ENCODE peak calls at places on chromosomes 12 and 14, in nine cellular contexts. R is bronchial epithelial cell, Q is fibroblast of pulmonary artery, A is GM12865, V is fibroblast of mammary gland, L is nephron progenitor cell, T is AG04450, O is vagina, H is IMR-90. K is an unnamed sample.

GRCh38 chr14:76056128-76056527 is 70.6 kb downstream of the IFT43 start:
- DNase-seq in R (no peak), Q (peak; percentile 11), A (no peak), V (peak; percentile 21), L (no peak), T (no peak), O (no peak), H (peak; percentile 4), K (no peak)

GRCh38 chr12:48826209-48826855 is 8.0 kb downstream of the CACNB3 start:
- DNase-seq in R (peak; percentile 84), Q (no peak), A (no peak), V (no peak), L (no peak), T (no peak), O (no peak), H (no peak), K (no peak)

GRCh38 chr14:77024171-77024627 is 4.3 kb downstream of the IRF2BPL start:
- DNase-seq in R (no peak), Q (peak; percentile 59), A (peak; percentile 72), V (no peak), L (peak; percentile 57), T (no peak), O (no peak), H (peak; percentile 43), K (peak; percentile 62)

GRCh38 chr12:74900232-74900631 is 309.4 kb downstream of the KCNC2 start:
- DNase-seq in R (no peak), Q (no peak), A (no peak), V (no peak), L (no peak), T (no peak), O (no peak), H (no peak), K (no peak)

GRCh38 chr12:1629338-1630080 is 478 bp downstream of the WNT5B start:
- DNase-seq in R (no peak), Q (no peak), A (no peak), V (peak; percentile 15), L (peak; percentile 73), T (no peak), O (no peak), H (no peak), K (peak; percentile 57)

GRCh38 chr12:45439039-45439438 is 223.1 kb downstream of the ANO6 start:
- DNase-seq in R (peak; percentile 23), Q (no peak), A (no peak), V (peak; percentile 43), L (no peak), T (no peak), O (no peak), H (peak; percentile 28), K (no peak)

GRCh38 chr12:57844725-57845477 is 1.6 kb downstream of the CTDSP2 start:
- DNase-seq in R (no peak), Q (peak; percentile 90), A (peak; percentile 56), V (peak; percentile 94), L (peak; percentile 62), T (peak; percentile 57), O (peak; percentile 97), H (peak; percentile 86), K (peak; percentile 64)

GRCh38 chr12:94510128-94510527 is 50.5 kb upstream of the CEP83 start:
- DNase-seq in R (no peak), Q (no peak), A (no peak), V (no peak), L (no peak), T (no peak), O (no peak), H (no peak), K (no peak)

GRCh38 chr14:60964901-60965300 is 16.0 kb downstream of the TRMT5 start:
- DNase-seq in R (no peak), Q (no peak), A (no peak), V (peak; percentile 41), L (no peak), T (no peak), O (no peak), H (peak; percentile 76), K (no peak)

GRCh38 chr12:80936642-80937390 is 918 bp downstream of the LIN7A start:
- DNase-seq in R (no peak), Q (peak; percentile 38), A (peak; percentile 27), V (peak; percentile 35), L (peak; percentile 65), T (no peak), O (no peak), H (peak; percentile 42), K (peak; percentile 65)

GRCh38 chr14:104634031-104634760 is 29.6 kb upstream of the TMEM179 start:
- DNase-seq in R (no peak), Q (no peak), A (no peak), V (no peak), L (no peak), T (no peak), O (no peak), H (no peak), K (no peak)

GRCh38 chr14:51008416-51008815 is 64.1 kb upstream of the PYGL start:
- DNase-seq in R (no peak), Q (no peak), A (no peak), V (no peak), L (no peak), T (no peak), O (no peak), H (no peak), K (no peak)

GRCh38 chr12:92330654-92331053 is 185.0 kb upstream of the BTG1 start:
- DNase-seq in R (peak; percentile 2), Q (no peak), A (no peak), V (no peak), L (no peak), T (no peak), O (no peak), H (no peak), K (no peak)

GRCh38 chr12:52217223-52217622 is 15.8 kb upstream of the KRT7 start:
- DNase-seq in R (peak; percentile 87), Q (no peak), A (no peak), V (no peak), L (no peak), T (no peak), O (no peak), H (no peak), K (peak; percentile 61)

GRCh38 chr14:60349663-60350365 is 100.8 kb downstream of the PPM1A start:
- DNase-seq in R (peak; percentile 48), Q (peak; percentile 65), A (peak; percentile 68), V (peak; percentile 65), L (peak; percentile 18), T (peak; percentile 33), O (no peak), H (peak; percentile 56), K (peak; percentile 33)

GRCh38 chr12:6123258-6123657 is 1.2 kb downstream of the VWF start:
- DNase-seq in R (no peak), Q (no peak), A (no peak), V (no peak), L (no peak), T (no peak), O (no peak), H (no peak), K (no peak)

GRCh38 chr12:12216349-12217017 is 50.4 kb downstream of the LRP6 start:
- DNase-seq in R (no peak), Q (no peak), A (peak; percentile 8), V (no peak), L (no peak), T (no peak), O (no peak), H (peak; percentile 13), K (no peak)

DNA sequence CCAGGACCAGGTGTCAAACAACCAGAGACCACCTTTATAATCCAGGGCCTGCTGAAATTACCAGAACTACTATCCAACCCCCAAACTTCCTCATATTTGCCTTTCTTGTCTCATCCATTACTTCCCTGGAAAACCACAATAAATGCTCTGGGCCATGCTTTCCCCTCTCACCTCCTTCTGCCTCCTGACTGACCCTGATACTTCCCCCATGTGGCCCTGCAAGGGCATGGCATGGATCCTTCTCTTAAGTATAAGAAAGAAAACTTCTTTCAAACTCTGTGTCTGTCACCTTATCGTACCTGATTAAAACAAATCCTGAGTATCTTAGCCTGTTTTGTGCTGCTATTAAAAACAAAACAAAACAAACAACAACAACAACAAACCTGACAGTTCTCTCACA is 44.7 kb upstream of the CRACR2A start:
- DNase-seq in R (no peak), Q (no peak), A (no peak), V (peak; percentile 6), L (no peak), T (no peak), O (no peak), H (no peak), K (no peak)
- TF ChIP-seq CTCF in R (no peak), Q (no peak), A (no peak), V (peak; percentile 26), L (no peak), T (no peak), O (no peak), H (no peak), K (peak; percentile 15)

DNA sequence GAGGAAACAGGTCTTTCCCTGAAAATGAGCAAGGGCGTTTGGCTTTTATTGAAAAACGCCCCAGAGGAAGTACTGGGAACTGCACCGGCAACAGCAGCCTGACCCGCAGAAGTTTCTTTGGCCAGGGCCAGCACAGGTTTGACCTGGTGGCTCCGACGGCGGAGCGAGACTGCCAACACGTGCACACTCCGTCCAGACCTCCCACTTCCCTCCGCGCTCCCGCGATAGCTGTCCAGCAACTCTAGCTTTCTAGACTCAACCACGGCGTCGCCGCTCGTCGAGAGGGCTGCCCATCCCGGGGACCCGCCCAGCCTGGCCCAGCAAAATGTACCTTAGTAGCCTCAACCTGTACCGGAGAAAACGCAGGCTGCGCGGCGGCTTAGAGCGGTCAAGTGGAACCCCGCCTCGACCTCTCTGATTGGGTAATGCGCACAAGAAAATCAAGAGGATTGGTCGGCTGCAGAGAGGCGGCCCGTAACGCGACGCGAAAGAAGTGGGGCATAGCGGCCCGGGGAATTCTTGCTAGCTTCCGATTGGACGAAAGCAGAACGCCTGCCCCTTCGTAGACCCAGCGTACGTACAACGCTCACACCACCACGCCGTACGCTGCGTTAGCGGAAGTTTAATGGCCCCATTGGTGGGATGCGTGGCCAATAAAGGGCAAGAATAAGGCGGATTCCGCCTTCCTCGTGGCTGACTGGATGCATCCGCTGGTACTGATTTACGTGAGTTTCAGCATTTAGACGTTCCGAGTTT is at the start of gene WDR89:
- DNase-seq in R (peak; percentile 98), Q (peak; percentile 100), A (peak; percentile 100), V (peak; percentile 99), L (peak; percentile 89), T (peak; percentile 99), O (peak; percentile 100), H (peak; percentile 100), K (peak; percentile 97)
- TF ChIP-seq CTCF in R (peak; percentile 81), Q (peak; percentile 70), A (peak; percentile 69), V (peak; percentile 72), L (peak; percentile 89), T (peak; percentile 75), O (no peak), H (peak; percentile 66), K (peak; percentile 83)

GRCh38 chr12:76201758-76202157 is 117.3 kb upstream of the NAP1L1 start:
- DNase-seq in R (no peak), Q (no peak), A (no peak), V (peak; percentile 31), L (no peak), T (no peak), O (no peak), H (peak; percentile 12), K (no peak)
- TF ChIP-seq CTCF in R (no peak), Q (no peak), A (no peak), V (no peak), L (no peak), T (no peak), O (no peak), H (no peak), K (no peak)

DNA sequence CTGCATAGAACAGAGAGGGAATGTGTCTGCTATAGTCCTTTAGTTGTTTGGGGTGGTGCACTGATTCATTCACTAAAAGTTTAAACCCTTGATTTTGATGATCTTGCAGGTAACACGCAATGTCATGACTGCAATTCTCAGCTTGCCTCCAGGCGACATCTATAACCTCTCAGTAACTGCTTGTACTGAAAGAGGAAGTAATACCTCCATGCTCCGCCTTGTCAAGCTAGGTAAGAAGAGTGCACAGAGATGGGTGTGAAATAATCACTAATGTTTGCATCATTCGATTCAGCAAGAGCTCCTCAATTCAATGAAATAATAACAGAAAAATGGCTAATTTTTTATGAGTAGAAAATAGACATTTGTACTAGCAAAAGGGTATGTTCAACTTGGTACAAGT is 203.7 kb downstream of the PTPRO start:
- DNase-seq in R (peak; percentile 70), Q (no peak), A (peak; percentile 84), V (no peak), L (no peak), T (no peak), O (no peak), H (no peak), K (no peak)
- TF ChIP-seq CTCF in R (no peak), Q (no peak), A (peak; percentile 22), V (no peak), L (no peak), T (no peak), O (no peak), H (no peak), K (no peak)

K was measured in BE2C.